ENCODE peak calls at places on chromosomes 12 and 14, in seven cellular contexts. N is activated CD8-positive, alpha-beta T cell treated with anti-CD3 and anti-CD28 coated beads for 36 hours; W is CD4-positive, alpha-beta T cell; L is kidney epithelial cell; Q is BE2C; H is PC-3; Y is AG10803. B is an unnamed sample.

GRCh38 chr12:66441905-66442559 is 139.7 kb downstream of the HELB start:
- DNase-seq in N (no peak), W (no peak), L (no peak), Q (no peak), H (no peak), Y (no peak), B (no peak)

GRCh38 chr14:61564623-61565091 is 130.7 kb upstream of the HIF1A start:
- DNase-seq in N (no peak), W (no peak), L (peak; percentile 94), Q (no peak), H (peak; percentile 99), Y (peak; percentile 96), B (no peak)

GRCh38 chr14:69651653-69652052 is 40.3 kb downstream of the SUSD6 start:
- DNase-seq in N (no peak), W (no peak), L (no peak), Q (no peak), H (no peak), Y (no peak), B (no peak)

GRCh38 chr12:54012631-54013398 is 4.0 kb downstream of the HOXC8 start:
- DNase-seq in N (no peak), W (no peak), L (no peak), Q (no peak), H (peak; percentile 33), Y (no peak), B (no peak)

GRCh38 chr12:39145175-39145999 is 240.0 kb upstream of the CPNE8 start:
- DNase-seq in N (peak; percentile 43), W (no peak), L (peak; percentile 7), Q (no peak), H (peak; percentile 70), Y (peak; percentile 1), B (no peak)

GRCh38 chr14:85315290-85315689 is 214.7 kb upstream of the FLRT2 start:
- DNase-seq in N (no peak), W (no peak), L (no peak), Q (no peak), H (no peak), Y (no peak), B (no peak)

GRCh38 chr14:37428954-37429353 is 166.1 kb downstream of the FOXA1 start:
- DNase-seq in N (no peak), W (no peak), L (no peak), Q (no peak), H (peak; percentile 59), Y (no peak), B (no peak)

GRCh38 chr14:21063479-21063878 is 5.9 kb downstream of the RNASE8 start:
- DNase-seq in N (no peak), W (no peak), L (peak; percentile 75), Q (no peak), H (peak; percentile 43), Y (peak; percentile 90), B (no peak)

GRCh38 chr14:104276435-104276834 is 138.0 kb downstream of the KIF26A start:
- DNase-seq in N (no peak), W (no peak), L (no peak), Q (peak; percentile 4), H (no peak), Y (peak; percentile 3), B (no peak)

GRCh38 chr14:105030836-105031396 is 10.0 kb upstream of the CDCA4 start:
- DNase-seq in N (no peak), W (no peak), L (no peak), Q (no peak), H (no peak), Y (no peak), B (no peak)

GRCh38 chr12:11539156-11539555 is 110.3 kb upstream of the ETV6 start:
- DNase-seq in N (no peak), W (no peak), L (no peak), Q (no peak), H (no peak), Y (no peak), B (no peak)

GRCh38 chr14:99881011-99881410 is 87.8 kb downstream of the EML1 start:
- DNase-seq in N (no peak), W (no peak), L (no peak), Q (no peak), H (no peak), Y (peak; percentile 73), B (no peak)

GRCh38 chr14:72619071-72619710 is 274.7 kb downstream of the DPF3 start:
- DNase-seq in N (no peak), W (no peak), L (no peak), Q (peak; percentile 23), H (peak; percentile 27), Y (no peak), B (no peak)

GRCh38 chr14:95432152-95433093 is 84.0 kb downstream of the SYNE3 start:
- DNase-seq in N (no peak), W (no peak), L (no peak), Q (peak; percentile 76), H (peak; percentile 47), Y (peak; percentile 29), B (no peak)

GRCh38 chr12:54653025-54653424 is 4.9 kb upstream of the DCD start:
- DNase-seq in N (no peak), W (no peak), L (no peak), Q (no peak), H (no peak), Y (no peak), B (no peak)

GRCh38 chr12:76451528-76451927 is 103.3 kb upstream of the BBS10 start:
- DNase-seq in N (no peak), W (no peak), L (no peak), Q (no peak), H (peak; percentile 21), Y (no peak), B (no peak)

GRCh38 chr14:69090187-69090789 is 62.6 kb downstream of the DCAF5 start:
- DNase-seq in N (peak; percentile 51), W (peak; percentile 9), L (no peak), Q (peak; percentile 43), H (peak; percentile 82), Y (peak; percentile 34), B (no peak)

GRCh38 chr14:64952598-64953309 is 10.2 kb upstream of the GPX2 start:
- DNase-seq in N (peak; percentile 19), W (no peak), L (no peak), Q (no peak), H (no peak), Y (no peak), B (no peak)

GRCh38 chr12:72271401-72271740 is 799 bp upstream of the TRHDE start:
- DNase-seq in N (peak; percentile 1), W (no peak), L (no peak), Q (no peak), H (no peak), Y (no peak), B (no peak)

GRCh38 chr12:41190360-41190759 is 2.2 kb downstream of the PDZRN4 start:
- DNase-seq in N (no peak), W (no peak), L (no peak), Q (no peak), H (peak; percentile 44), Y (no peak), B (no peak)

GRCh38 chr12:56212360-56212759 is 9.4 kb downstream of the RNF41 start:
- DNase-seq in N (no peak), W (no peak), L (no peak), Q (no peak), H (no peak), Y (no peak), B (no peak)

GRCh38 chr12:65004270-65004669 is 116.8 kb downstream of the WIF1 start:
- DNase-seq in N (no peak), W (no peak), L (no peak), Q (no peak), H (peak; percentile 51), Y (peak; percentile 4), B (no peak)

GRCh38 chr14:67668559-67668958 is 5.9 kb downstream of the VTI1B start:
- DNase-seq in N (peak; percentile 59), W (no peak), L (no peak), Q (no peak), H (no peak), Y (no peak), B (no peak)

GRCh38 chr14:32933623-32933942 is 5.1 kb upstream of the NPAS3 start:
- DNase-seq in N (no peak), W (no peak), L (no peak), Q (no peak), H (peak; percentile 51), Y (peak; percentile 51), B (no peak)
- TF ChIP-seq CTCF in N (no peak), W (no peak), L (no peak), Q (peak; percentile 2), H (no peak), Y (peak; percentile 51), B (no peak)

DNA sequence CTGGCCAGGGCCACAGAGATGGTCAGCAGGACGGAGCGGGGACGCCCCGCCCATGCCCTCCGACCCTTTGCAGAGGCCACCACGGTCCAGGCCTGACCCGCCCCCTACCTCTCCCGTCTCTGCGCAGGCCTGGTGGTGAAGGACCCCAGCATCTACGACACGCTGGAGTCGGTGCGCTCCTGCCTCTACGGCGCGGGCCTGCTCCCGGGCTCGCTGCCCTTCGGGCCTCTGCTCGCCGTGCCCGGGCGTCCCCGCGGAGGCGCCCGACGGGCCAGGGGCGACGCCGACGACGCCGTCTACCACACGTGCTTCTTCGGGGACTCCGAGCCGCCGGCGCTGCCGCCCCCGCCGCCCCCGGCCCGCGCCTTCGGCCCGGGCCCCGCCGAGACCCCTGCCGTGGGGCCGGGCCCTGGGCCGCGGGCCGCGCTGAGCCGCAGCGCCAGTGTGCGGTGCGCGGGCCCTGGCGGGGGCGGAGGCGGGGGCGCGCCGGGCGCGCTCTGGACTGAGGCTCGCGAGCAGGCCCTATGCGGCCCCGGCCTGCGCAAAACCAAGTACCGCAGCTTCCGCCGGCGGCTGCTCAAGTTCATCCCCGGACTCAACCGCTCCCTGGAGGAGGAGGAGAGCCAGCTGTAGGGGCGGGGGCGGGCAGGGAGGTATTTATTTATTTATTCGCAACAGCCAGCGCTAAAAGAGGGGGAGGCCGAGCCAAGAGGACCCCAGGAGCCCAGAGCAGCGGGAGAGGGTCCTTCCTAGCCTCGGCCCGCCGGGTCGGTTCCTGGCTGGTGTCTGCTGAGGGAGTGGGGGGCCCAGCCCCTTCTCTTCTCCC is 8.0 kb downstream of the TAMALIN start:
- DNase-seq in N (no peak), W (no peak), L (no peak), Q (no peak), H (no peak), Y (no peak), B (no peak)
- TF ChIP-seq CTCF in N (no peak), W (no peak), L (no peak), Q (no peak), H (no peak), Y (no peak), B (no peak)

GRCh38 chr12:107929436-107929835 is 154.9 kb downstream of the ASCL4 start:
- DNase-seq in N (no peak), W (no peak), L (no peak), Q (peak; percentile 32), H (peak; percentile 75), Y (peak; percentile 31), B (no peak)
- TF ChIP-seq CTCF in N (no peak), W (no peak), L (no peak), Q (peak; percentile 60), H (peak; percentile 84), Y (peak; percentile 38), B (no peak)

DNA sequence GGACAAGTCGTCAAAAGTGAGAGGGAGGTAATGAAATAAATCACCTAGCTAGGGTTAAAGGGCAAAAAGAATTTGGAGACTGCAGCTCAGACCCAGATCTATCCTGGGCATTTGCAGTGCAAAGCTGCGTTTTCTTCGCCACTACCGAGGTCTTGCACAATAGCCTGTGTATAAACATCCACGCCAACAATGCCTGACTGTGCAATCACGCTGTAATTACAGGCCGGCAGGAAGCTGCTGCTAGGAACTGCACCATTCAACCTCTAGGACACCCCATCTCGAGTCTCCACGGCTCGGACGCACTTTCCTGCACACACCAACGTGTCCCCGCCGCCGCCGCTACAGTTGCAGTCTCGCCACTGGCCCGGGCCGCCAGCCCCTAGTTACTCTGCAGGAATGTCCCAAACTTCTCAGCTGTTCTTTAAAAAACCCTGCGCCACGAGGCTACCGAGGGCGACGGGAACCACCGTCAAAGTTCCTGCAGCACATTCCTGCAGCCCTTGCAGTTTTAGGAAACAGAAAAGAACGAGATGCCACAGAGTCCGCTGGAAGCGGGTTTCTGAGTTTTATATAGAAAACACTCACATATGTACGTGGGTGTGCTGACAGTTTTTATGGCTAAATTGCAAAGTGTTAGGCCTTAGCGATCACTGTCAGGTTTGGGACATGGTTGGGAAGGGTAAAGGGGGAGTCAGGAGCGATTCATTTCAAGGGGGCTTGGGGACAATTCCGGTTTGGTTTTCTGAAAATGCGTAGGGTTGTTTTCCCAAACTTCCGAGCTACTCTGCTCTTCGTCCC is 65.6 kb upstream of the PTGR2 start:
- DNase-seq in N (peak; percentile 81), W (peak; percentile 55), L (peak; percentile 67), Q (peak; percentile 69), H (peak; percentile 86), Y (peak; percentile 94), B (peak; percentile 77)
- TF ChIP-seq CTCF in N (peak; percentile 37), W (no peak), L (no peak), Q (peak; percentile 11), H (no peak), Y (peak; percentile 36), B (peak; percentile 17)

B was measured in CD14-positive monocyte.